ENCODE peak calls at places on chromosomes 16 and 17, in seven cellular contexts. One of them, this sample, is unnamed.

GRCh38 chr17:7045492-7046126 is 1.7 kb upstream of the SLC16A11 start:
- DNase-seq in HFFc6: peak
- DNase-seq in left ventricle myocardium inferior: no peak
- DNase-seq in heart right ventricle: no peak
- DNase-seq in glutamatergic neuron: no peak
- DNase-seq in cardiac muscle cell: peak
- DNase-seq in vagina: no peak
- DNase-seq in this sample: no peak

GRCh38 chr16:83068686-83069085 is 441.9 kb downstream of the CDH13 start:
- DNase-seq in HFFc6: no peak
- DNase-seq in left ventricle myocardium inferior: no peak
- DNase-seq in heart right ventricle: no peak
- DNase-seq in glutamatergic neuron: no peak
- DNase-seq in cardiac muscle cell: peak
- DNase-seq in vagina: no peak
- DNase-seq in this sample: no peak

GRCh38 chr16:57167537-57167936 is 18.3 kb downstream of the PSME3IP1 start:
- DNase-seq in HFFc6: no peak
- DNase-seq in left ventricle myocardium inferior: no peak
- DNase-seq in heart right ventricle: no peak
- DNase-seq in glutamatergic neuron: no peak
- DNase-seq in cardiac muscle cell: no peak
- DNase-seq in vagina: no peak
- DNase-seq in this sample: no peak

GRCh38 chr16:50310308-50311133 is 44.2 kb downstream of the ADCY7 start:
- DNase-seq in HFFc6: no peak
- DNase-seq in left ventricle myocardium inferior: no peak
- DNase-seq in heart right ventricle: no peak
- DNase-seq in glutamatergic neuron: no peak
- DNase-seq in cardiac muscle cell: no peak
- DNase-seq in vagina: no peak
- DNase-seq in this sample: no peak

GRCh38 chr17:49670002-49670401 is 7.9 kb downstream of the SPOP start:
- DNase-seq in HFFc6: no peak
- DNase-seq in left ventricle myocardium inferior: no peak
- DNase-seq in heart right ventricle: no peak
- DNase-seq in glutamatergic neuron: no peak
- DNase-seq in cardiac muscle cell: no peak
- DNase-seq in vagina: no peak
- DNase-seq in this sample: no peak

GRCh38 chr17:81898029-81898866 is 3.8 kb upstream of the NPB start:
- DNase-seq in HFFc6: peak
- DNase-seq in left ventricle myocardium inferior: no peak
- DNase-seq in heart right ventricle: no peak
- DNase-seq in glutamatergic neuron: no peak
- DNase-seq in cardiac muscle cell: peak
- DNase-seq in vagina: no peak
- DNase-seq in this sample: no peak

GRCh38 chr16:12395266-12395665 is 408.4 kb downstream of the CPPED1 start:
- DNase-seq in HFFc6: peak
- DNase-seq in left ventricle myocardium inferior: no peak
- DNase-seq in heart right ventricle: no peak
- DNase-seq in glutamatergic neuron: no peak
- DNase-seq in cardiac muscle cell: no peak
- DNase-seq in vagina: no peak
- DNase-seq in this sample: no peak

GRCh38 chr17:81715107-81715871 is 3.2 kb downstream of the SLC25A10 start:
- DNase-seq in HFFc6: no peak
- DNase-seq in left ventricle myocardium inferior: no peak
- DNase-seq in heart right ventricle: no peak
- DNase-seq in glutamatergic neuron: no peak
- DNase-seq in cardiac muscle cell: no peak
- DNase-seq in vagina: no peak
- DNase-seq in this sample: no peak

GRCh38 chr17:17813055-17813724 is 23.6 kb downstream of the SREBF1 start:
- DNase-seq in HFFc6: no peak
- DNase-seq in left ventricle myocardium inferior: no peak
- DNase-seq in heart right ventricle: no peak
- DNase-seq in glutamatergic neuron: no peak
- DNase-seq in cardiac muscle cell: no peak
- DNase-seq in vagina: no peak
- DNase-seq in this sample: no peak

GRCh38 chr16:29811170-29811895 is 660 bp upstream of the PRRT2 start:
- DNase-seq in HFFc6: peak
- DNase-seq in left ventricle myocardium inferior: peak
- DNase-seq in heart right ventricle: peak
- DNase-seq in glutamatergic neuron: peak
- DNase-seq in cardiac muscle cell: peak
- DNase-seq in vagina: no peak
- DNase-seq in this sample: peak

GRCh38 chr17:31494259-31495048 is 103.0 kb downstream of the RAB11FIP4 start:
- DNase-seq in HFFc6: no peak
- DNase-seq in left ventricle myocardium inferior: no peak
- DNase-seq in heart right ventricle: no peak
- DNase-seq in glutamatergic neuron: no peak
- DNase-seq in cardiac muscle cell: no peak
- DNase-seq in vagina: no peak
- DNase-seq in this sample: no peak

GRCh38 chr16:74268372-74268782 is 28.2 kb upstream of the PSMD7 start:
- DNase-seq in HFFc6: no peak
- DNase-seq in left ventricle myocardium inferior: no peak
- DNase-seq in heart right ventricle: no peak
- DNase-seq in glutamatergic neuron: no peak
- DNase-seq in cardiac muscle cell: no peak
- DNase-seq in vagina: peak
- DNase-seq in this sample: no peak

GRCh38 chr17:58513391-58513912 is 986 bp downstream of the MTMR4 start:
- DNase-seq in HFFc6: no peak
- DNase-seq in left ventricle myocardium inferior: no peak
- DNase-seq in heart right ventricle: no peak
- DNase-seq in glutamatergic neuron: peak
- DNase-seq in cardiac muscle cell: no peak
- DNase-seq in vagina: no peak
- DNase-seq in this sample: no peak

GRCh38 chr17:17041018-17041521 is 1.2 kb upstream of the MPRIP start:
- DNase-seq in HFFc6: peak
- DNase-seq in left ventricle myocardium inferior: no peak
- DNase-seq in heart right ventricle: no peak
- DNase-seq in glutamatergic neuron: peak
- DNase-seq in cardiac muscle cell: no peak
- DNase-seq in vagina: no peak
- DNase-seq in this sample: no peak

GRCh38 chr17:50206604-50207293 is 5.3 kb upstream of the COL1A1 start:
- DNase-seq in HFFc6: no peak
- DNase-seq in left ventricle myocardium inferior: peak
- DNase-seq in heart right ventricle: peak
- DNase-seq in glutamatergic neuron: peak
- DNase-seq in cardiac muscle cell: peak
- DNase-seq in vagina: no peak
- DNase-seq in this sample: no peak

GRCh38 chr16:14325502-14325901 is 254.4 kb downstream of the MRTFB start:
- DNase-seq in HFFc6: no peak
- DNase-seq in left ventricle myocardium inferior: no peak
- DNase-seq in heart right ventricle: no peak
- DNase-seq in glutamatergic neuron: no peak
- DNase-seq in cardiac muscle cell: no peak
- DNase-seq in vagina: no peak
- DNase-seq in this sample: no peak

GRCh38 chr16:4435668-4436067 is 10.0 kb downstream of the DNAJA3 start:
- DNase-seq in HFFc6: no peak
- DNase-seq in left ventricle myocardium inferior: no peak
- DNase-seq in heart right ventricle: no peak
- DNase-seq in glutamatergic neuron: no peak
- DNase-seq in cardiac muscle cell: peak
- DNase-seq in vagina: no peak
- DNase-seq in this sample: no peak

GRCh38 chr16:1378804-1379053 is 27.0 kb downstream of the GNPTG start:
- DNase-seq in HFFc6: no peak
- DNase-seq in left ventricle myocardium inferior: no peak
- DNase-seq in heart right ventricle: no peak
- DNase-seq in glutamatergic neuron: no peak
- DNase-seq in cardiac muscle cell: no peak
- DNase-seq in vagina: no peak
- DNase-seq in this sample: no peak

GRCh38 chr17:73021771-73022170 is 70.7 kb downstream of the SLC39A11 start:
- DNase-seq in HFFc6: no peak
- DNase-seq in left ventricle myocardium inferior: no peak
- DNase-seq in heart right ventricle: no peak
- DNase-seq in glutamatergic neuron: no peak
- DNase-seq in cardiac muscle cell: no peak
- DNase-seq in vagina: no peak
- DNase-seq in this sample: no peak

GRCh38 chr17:73586921-73587680 is 57.1 kb downstream of the SDK2 start:
- DNase-seq in HFFc6: no peak
- DNase-seq in left ventricle myocardium inferior: peak
- DNase-seq in heart right ventricle: peak
- DNase-seq in glutamatergic neuron: no peak
- DNase-seq in cardiac muscle cell: no peak
- DNase-seq in vagina: no peak
- DNase-seq in this sample: no peak

GRCh38 chr17:64008830-64009229 is 10.7 kb downstream of the PRR29 start:
- DNase-seq in HFFc6: no peak
- DNase-seq in left ventricle myocardium inferior: no peak
- DNase-seq in heart right ventricle: no peak
- DNase-seq in glutamatergic neuron: no peak
- DNase-seq in cardiac muscle cell: no peak
- DNase-seq in vagina: peak
- DNase-seq in this sample: no peak

GRCh38 chr16:21101631-21102420 is 48.8 kb downstream of the DNAH3 start:
- DNase-seq in HFFc6: peak
- DNase-seq in left ventricle myocardium inferior: peak
- DNase-seq in heart right ventricle: peak
- DNase-seq in glutamatergic neuron: peak
- DNase-seq in cardiac muscle cell: peak
- DNase-seq in vagina: no peak
- DNase-seq in this sample: peak

GRCh38 chr17:34974179-34974578 is 6.1 kb upstream of the LIG3 start:
- DNase-seq in HFFc6: peak
- DNase-seq in left ventricle myocardium inferior: no peak
- DNase-seq in heart right ventricle: no peak
- DNase-seq in glutamatergic neuron: no peak
- DNase-seq in cardiac muscle cell: no peak
- DNase-seq in vagina: no peak
- DNase-seq in this sample: no peak

GRCh38 chr17:68291836-68292688 is 767 bp downstream of the ARSG start:
- DNase-seq in HFFc6: peak
- DNase-seq in left ventricle myocardium inferior: peak
- DNase-seq in heart right ventricle: peak
- DNase-seq in glutamatergic neuron: peak
- DNase-seq in cardiac muscle cell: peak
- DNase-seq in vagina: no peak
- DNase-seq in this sample: no peak
- TF ChIP-seq CTCF in HFFc6: peak
- TF ChIP-seq CTCF in left ventricle myocardium inferior: no peak
- TF ChIP-seq CTCF in heart right ventricle: no peak
- TF ChIP-seq CTCF in glutamatergic neuron: no peak
- TF ChIP-seq CTCF in cardiac muscle cell: no peak
- TF ChIP-seq CTCF in vagina: no peak
- TF ChIP-seq CTCF in this sample: no peak

GRCh38 chr17:66855204-66855603 is 20.3 kb downstream of the CACNG5 start:
- DNase-seq in HFFc6: no peak
- DNase-seq in left ventricle myocardium inferior: no peak
- DNase-seq in heart right ventricle: no peak
- DNase-seq in glutamatergic neuron: no peak
- DNase-seq in cardiac muscle cell: peak
- DNase-seq in vagina: no peak
- DNase-seq in this sample: no peak
- TF ChIP-seq CTCF in HFFc6: peak
- TF ChIP-seq CTCF in left ventricle myocardium inferior: peak
- TF ChIP-seq CTCF in heart right ventricle: peak
- TF ChIP-seq CTCF in glutamatergic neuron: peak
- TF ChIP-seq CTCF in cardiac muscle cell: peak
- TF ChIP-seq CTCF in vagina: no peak
- TF ChIP-seq CTCF in this sample: peak

GRCh38 chr16:9105189-9105588 is 13.7 kb downstream of the HAPSTR1 start:
- DNase-seq in HFFc6: no peak
- DNase-seq in left ventricle myocardium inferior: no peak
- DNase-seq in heart right ventricle: no peak
- DNase-seq in glutamatergic neuron: no peak
- DNase-seq in cardiac muscle cell: no peak
- DNase-seq in vagina: no peak
- DNase-seq in this sample: no peak

GRCh38 chr16:9099131-9099625 is 7.7 kb downstream of the HAPSTR1 start:
- DNase-seq in HFFc6: peak
- DNase-seq in left ventricle myocardium inferior: no peak
- DNase-seq in heart right ventricle: no peak
- DNase-seq in glutamatergic neuron: no peak
- DNase-seq in cardiac muscle cell: no peak
- DNase-seq in vagina: no peak
- DNase-seq in this sample: no peak

GRCh38 chr16:9103546-9103945 is 12.1 kb downstream of the HAPSTR1 start:
- DNase-seq in HFFc6: no peak
- DNase-seq in left ventricle myocardium inferior: no peak
- DNase-seq in heart right ventricle: no peak
- DNase-seq in glutamatergic neuron: no peak
- DNase-seq in cardiac muscle cell: no peak
- DNase-seq in vagina: no peak
- DNase-seq in this sample: no peak

GRCh38 chr16:9102379-9102778 is 10.9 kb downstream of the HAPSTR1 start:
- DNase-seq in HFFc6: peak
- DNase-seq in left ventricle myocardium inferior: no peak
- DNase-seq in heart right ventricle: no peak
- DNase-seq in glutamatergic neuron: no peak
- DNase-seq in cardiac muscle cell: peak
- DNase-seq in vagina: no peak
- DNase-seq in this sample: no peak

DNA sequence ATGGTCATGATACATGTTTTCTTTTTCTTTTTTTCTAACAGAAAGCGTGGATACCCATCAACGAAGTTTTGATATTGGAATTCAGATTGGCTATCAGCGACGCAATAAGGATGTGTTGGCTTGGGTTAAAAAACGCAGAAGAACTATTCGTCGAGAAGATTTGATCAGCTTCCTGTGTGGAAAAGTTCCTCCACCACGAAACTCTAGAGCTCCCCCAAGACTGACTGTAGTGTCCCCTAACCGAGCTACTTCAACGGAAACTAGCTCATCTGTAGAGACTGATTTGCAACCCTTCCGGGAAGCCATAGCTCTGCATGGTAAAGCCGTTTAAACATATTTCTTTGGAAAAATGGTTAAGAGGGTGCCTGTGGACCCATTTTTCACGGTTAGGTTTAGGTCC is 11.5 kb downstream of the HAPSTR1 start:
- DNase-seq in HFFc6: no peak
- DNase-seq in left ventricle myocardium inferior: no peak
- DNase-seq in heart right ventricle: no peak
- DNase-seq in glutamatergic neuron: no peak
- DNase-seq in cardiac muscle cell: no peak
- DNase-seq in vagina: no peak
- DNase-seq in this sample: no peak
- TF ChIP-seq CTCF in HFFc6: no peak
- TF ChIP-seq CTCF in left ventricle myocardium inferior: no peak
- TF ChIP-seq CTCF in heart right ventricle: no peak
- TF ChIP-seq CTCF in glutamatergic neuron: no peak
- TF ChIP-seq CTCF in cardiac muscle cell: no peak
- TF ChIP-seq CTCF in vagina: no peak
- TF ChIP-seq CTCF in this sample: no peak

DNA sequence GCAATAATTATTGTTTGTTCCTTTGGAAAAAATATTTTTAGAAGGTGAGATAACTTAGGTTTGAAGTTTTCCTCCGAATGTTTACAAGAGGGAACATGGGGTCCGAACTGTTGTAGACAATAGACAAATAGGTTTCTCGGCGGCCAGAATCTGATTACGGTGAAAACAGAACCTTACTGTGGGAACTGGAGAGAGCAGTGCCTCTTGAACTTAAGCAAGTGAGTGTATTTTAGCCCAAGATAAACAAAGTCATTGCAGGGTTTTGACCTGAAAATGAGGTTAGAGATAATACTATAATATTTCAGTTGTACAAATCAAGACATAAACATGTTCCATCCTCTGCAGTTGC is 134.7 kb downstream of the ABCA8 start:
- DNase-seq in HFFc6: no peak
- DNase-seq in left ventricle myocardium inferior: no peak
- DNase-seq in heart right ventricle: no peak
- DNase-seq in glutamatergic neuron: no peak
- DNase-seq in cardiac muscle cell: no peak
- DNase-seq in vagina: no peak
- DNase-seq in this sample: no peak
- TF ChIP-seq CTCF in HFFc6: no peak
- TF ChIP-seq CTCF in left ventricle myocardium inferior: no peak
- TF ChIP-seq CTCF in heart right ventricle: no peak
- TF ChIP-seq CTCF in glutamatergic neuron: no peak
- TF ChIP-seq CTCF in cardiac muscle cell: no peak
- TF ChIP-seq CTCF in vagina: no peak
- TF ChIP-seq CTCF in this sample: no peak